ENCODE peak calls at places on chromosomes 13 and 19, in nine cellular contexts. D, U, B, F, X, S, G, H and J are unnamed samples.

GRCh38 chr13:51926528-51926885 is 64.7 kb downstream of the CCDC70 start:
- DNase-seq in D (no peak), U (no peak), B (no peak), F (no peak), X (no peak), S (no peak), G (no peak), H (no peak), J (no peak)

GRCh38 chr19:16457195-16457953 is 14.4 kb downstream of the EPS15L1 start:
- DNase-seq in D (peak), U (no peak), B (no peak), F (peak), X (peak), S (peak), G (no peak), H (peak), J (no peak)

GRCh38 chr19:4415352-4415751 is 12.9 kb downstream of the CHAF1A start:
- DNase-seq in D (no peak), U (no peak), B (no peak), F (no peak), X (no peak), S (no peak), G (no peak), H (no peak), J (no peak)

GRCh38 chr19:13270514-13271105 is 120.4 kb downstream of the IER2 start:
- DNase-seq in D (no peak), U (no peak), B (no peak), F (no peak), X (no peak), S (no peak), G (no peak), H (no peak), J (no peak)

GRCh38 chr13:99310382-99311031 is 3.3 kb upstream of the GPR183 start:
- DNase-seq in D (peak), U (no peak), B (no peak), F (no peak), X (no peak), S (peak), G (no peak), H (no peak), J (peak)

GRCh38 chr13:87005511-87005910 is 665.7 kb upstream of the SLITRK5 start:
- DNase-seq in D (no peak), U (no peak), B (no peak), F (no peak), X (no peak), S (no peak), G (no peak), H (no peak), J (no peak)

GRCh38 chr13:45243072-45243471 is 42.2 kb upstream of the KCTD4 start:
- DNase-seq in D (no peak), U (no peak), B (peak), F (no peak), X (no peak), S (no peak), G (no peak), H (peak), J (no peak)

GRCh38 chr19:7492142-7493055 is 3.6 kb upstream of the PEX11G start:
- DNase-seq in D (peak), U (no peak), B (no peak), F (no peak), X (no peak), S (no peak), G (no peak), H (no peak), J (no peak)

GRCh38 chr13:41454170-41454569 is 3.2 kb upstream of the RGCC start:
- DNase-seq in D (no peak), U (no peak), B (no peak), F (no peak), X (no peak), S (no peak), G (no peak), H (no peak), J (no peak)

GRCh38 chr19:31144471-31144870 is 204.8 kb downstream of the TSHZ3 start:
- DNase-seq in D (no peak), U (no peak), B (no peak), F (no peak), X (no peak), S (no peak), G (no peak), H (no peak), J (no peak)

GRCh38 chr13:28463481-28463880 is 31.4 kb downstream of the FLT1 start:
- DNase-seq in D (no peak), U (no peak), B (no peak), F (no peak), X (no peak), S (no peak), G (no peak), H (no peak), J (no peak)

DNA sequence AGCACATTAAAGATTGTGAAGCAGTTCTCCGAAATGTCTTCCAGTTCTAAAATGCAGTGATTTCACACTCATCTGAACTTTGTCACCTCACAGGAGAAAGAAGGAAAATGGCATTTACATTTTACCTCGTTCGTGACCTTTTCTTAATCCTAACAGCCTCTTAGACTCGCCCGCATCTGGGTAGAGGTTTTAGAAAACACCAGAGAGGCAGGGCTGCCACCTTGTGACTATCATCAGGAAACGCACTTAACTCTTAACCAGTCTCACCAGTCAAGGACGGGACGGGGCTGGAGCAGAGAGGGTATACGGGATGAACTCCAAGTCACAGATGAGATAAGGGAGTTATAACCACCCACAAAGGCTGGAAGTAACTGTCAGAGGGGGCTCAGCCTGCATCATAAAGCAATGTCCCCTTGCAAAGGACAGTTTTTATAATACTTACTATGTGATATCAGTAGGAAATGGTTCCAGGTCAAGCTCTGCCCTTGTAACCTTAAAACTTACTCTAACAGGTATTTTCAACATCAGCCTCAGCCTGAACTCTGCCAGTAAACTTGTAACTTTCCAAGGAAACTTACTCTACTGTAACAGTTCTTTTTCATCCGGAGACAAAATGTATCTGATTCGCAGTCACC is 8.6 kb upstream of the CEACAM6 start:
- DNase-seq in D (peak), U (peak), B (peak), F (no peak), X (no peak), S (no peak), G (peak), H (peak), J (peak)
- TF ChIP-seq CTCF in D (peak), U (peak), B (peak), F (peak), X (peak), S (peak), G (peak), H (no peak), J (peak)

GRCh38 chr13:106233336-106233735 is 302.1 kb downstream of the EFNB2 start:
- DNase-seq in D (no peak), U (no peak), B (no peak), F (no peak), X (no peak), S (no peak), G (no peak), H (no peak), J (no peak)

GRCh38 chr13:106230450-106230849 is 305.0 kb downstream of the EFNB2 start:
- DNase-seq in D (peak), U (no peak), B (no peak), F (no peak), X (no peak), S (no peak), G (no peak), H (no peak), J (no peak)

GRCh38 chr13:106238690-106239089 is 296.8 kb downstream of the EFNB2 start:
- DNase-seq in D (no peak), U (no peak), B (no peak), F (no peak), X (no peak), S (no peak), G (no peak), H (no peak), J (no peak)

GRCh38 chr13:106232680-106233079 is 302.8 kb downstream of the EFNB2 start:
- DNase-seq in D (no peak), U (no peak), B (no peak), F (no peak), X (no peak), S (no peak), G (no peak), H (no peak), J (no peak)

DNA sequence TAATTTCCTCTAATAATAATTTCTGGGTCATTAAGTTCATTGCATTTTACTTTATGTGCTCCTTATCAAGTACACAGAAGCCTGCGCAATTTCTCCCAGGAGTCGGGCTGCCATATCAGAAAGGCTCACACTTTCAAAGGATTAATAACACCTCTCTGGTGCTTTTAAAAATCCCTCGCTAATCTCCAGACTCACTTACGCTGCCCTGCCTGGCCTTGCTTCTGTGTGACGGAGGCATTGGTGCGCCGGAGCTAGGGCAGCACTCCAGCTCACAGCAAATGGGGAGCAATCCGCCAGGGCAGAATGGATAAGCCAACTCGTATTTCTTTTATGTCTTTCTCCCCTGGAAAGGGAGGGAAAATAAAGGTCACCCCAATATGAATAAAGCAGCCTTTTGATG is 300.8 kb downstream of the EFNB2 start:
- DNase-seq in D (no peak), U (no peak), B (no peak), F (no peak), X (no peak), S (no peak), G (no peak), H (peak), J (no peak)
- TF ChIP-seq CTCF in D (no peak), U (no peak), B (no peak), F (no peak), X (no peak), S (no peak), G (no peak), H (no peak), J (no peak)

DNA sequence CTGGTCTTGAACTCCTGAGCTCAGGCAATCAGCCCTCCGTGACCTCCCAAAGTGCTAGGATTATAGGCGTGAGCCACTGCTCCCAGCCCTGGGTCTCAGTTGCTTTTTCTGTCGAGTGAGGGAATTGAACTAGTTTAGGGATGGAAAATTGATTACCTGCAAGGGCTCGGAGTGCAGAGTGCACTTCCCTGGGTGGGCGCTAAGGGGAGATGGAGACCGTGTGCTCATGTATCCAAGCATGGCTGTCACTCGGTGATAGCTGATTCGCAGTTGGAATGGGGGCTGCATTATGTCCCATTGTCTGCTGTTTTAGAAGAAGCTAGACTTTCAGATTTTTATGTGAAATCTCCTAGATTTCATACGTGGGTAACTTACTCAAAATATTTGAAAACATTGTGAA is 139.9 kb upstream of the RFC3 start:
- DNase-seq in D (no peak), U (no peak), B (no peak), F (no peak), X (no peak), S (no peak), G (no peak), H (no peak), J (no peak)
- TF ChIP-seq CTCF in D (no peak), U (no peak), B (no peak), F (no peak), X (no peak), S (no peak), G (no peak), H (no peak), J (no peak)

DNA sequence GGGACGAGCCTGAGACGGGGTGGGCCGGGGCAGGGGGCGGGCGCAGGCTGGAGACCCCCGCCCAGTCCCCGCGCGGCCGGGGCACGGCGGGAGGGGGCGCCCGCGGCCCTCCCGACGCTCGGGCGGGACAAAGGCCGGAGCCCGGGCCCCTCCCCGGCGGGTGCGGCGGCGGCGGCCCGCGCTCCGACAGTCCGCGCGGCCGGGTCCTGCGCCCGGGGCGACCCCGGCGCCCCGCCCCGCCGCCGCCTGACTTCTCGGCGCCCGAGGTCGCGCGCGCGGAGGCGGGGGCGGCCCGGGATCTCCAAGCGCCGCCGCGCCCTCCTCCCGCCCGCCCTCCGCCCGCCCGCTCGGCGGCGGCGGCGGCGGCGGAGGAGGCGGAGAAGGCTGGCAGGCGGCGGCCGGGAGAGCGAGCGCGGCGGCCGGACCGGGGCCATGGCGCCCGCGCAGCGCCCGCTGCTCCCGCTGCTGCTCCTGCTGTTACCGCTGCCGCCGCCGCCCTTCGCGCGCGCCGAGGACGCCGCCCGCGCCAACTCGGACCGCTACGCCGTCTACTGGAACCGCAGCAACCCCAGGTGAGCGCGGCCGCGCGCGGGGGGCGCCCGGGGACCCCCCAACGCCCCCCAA is at the start of gene EFNA2:
- DNase-seq in D (no peak), U (no peak), B (no peak), F (no peak), X (no peak), S (no peak), G (peak), H (no peak), J (no peak)
- TF ChIP-seq CTCF in D (no peak), U (no peak), B (no peak), F (no peak), X (no peak), S (no peak), G (peak), H (no peak), J (no peak)

DNA sequence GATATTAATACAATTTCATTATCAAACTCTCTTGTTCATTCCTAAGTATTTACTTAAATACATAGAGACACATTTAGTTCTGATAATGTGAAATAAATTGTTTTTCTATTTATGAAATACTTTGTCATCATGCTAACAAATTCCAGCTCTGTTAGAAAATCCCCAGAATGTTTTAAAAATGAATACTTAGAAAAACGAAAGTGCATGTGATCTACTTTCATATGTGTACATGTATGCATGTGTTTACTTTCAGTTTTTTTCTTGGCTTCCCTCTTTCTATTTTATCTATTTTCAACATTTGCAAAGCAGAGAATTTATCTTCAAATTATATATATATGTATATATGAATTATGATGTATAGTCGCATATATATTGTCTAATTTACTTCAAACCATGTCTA is 1110.0 kb upstream of the PCDH20 start:
- DNase-seq in D (no peak), U (no peak), B (no peak), F (no peak), X (no peak), S (no peak), G (no peak), H (no peak), J (no peak)
- TF ChIP-seq CTCF in D (no peak), U (no peak), B (no peak), F (no peak), X (no peak), S (no peak), G (no peak), H (no peak), J (no peak)

DNA sequence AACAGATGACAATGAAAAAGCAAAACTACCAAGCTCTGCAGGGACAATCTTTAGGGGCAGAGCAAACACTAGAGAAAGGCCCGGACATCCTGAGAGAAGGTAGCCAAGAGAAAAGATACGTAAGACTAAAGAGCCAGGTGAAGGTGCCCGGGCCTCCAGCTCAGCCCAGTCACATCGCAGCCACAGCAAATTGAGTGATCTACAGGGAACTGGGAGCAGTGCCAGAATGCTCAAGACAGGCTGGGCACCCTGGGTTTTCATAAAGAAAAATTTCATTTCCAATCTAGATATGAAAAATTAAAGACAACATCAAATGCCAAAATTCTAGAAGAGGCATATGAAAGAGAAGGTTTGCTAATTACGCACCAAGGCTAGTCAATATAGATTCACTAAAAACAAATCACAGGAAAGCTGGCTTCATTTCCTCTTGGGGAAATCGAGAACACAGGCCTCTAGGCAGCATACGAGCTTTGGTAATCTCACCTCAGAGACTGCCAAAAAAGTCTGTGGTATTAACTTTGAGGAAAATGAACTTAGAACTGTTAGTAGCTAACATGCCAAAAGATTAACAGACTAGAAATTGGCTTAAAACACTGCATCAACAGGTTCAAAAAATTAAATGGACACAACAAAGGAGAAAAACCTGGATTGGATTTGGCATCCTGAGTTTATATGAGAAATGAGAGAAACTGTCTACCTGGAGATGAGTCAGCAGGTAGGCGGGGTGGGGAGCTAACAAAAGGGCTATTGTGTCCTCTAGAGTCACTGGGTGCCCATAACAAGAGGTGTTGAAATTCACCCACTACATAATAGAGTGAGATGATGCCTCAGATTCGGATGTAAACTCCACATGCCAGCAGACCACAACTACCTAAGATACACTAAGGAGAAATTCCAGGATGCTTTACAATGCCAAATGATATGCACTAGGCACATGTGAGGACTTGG is 6.6 kb downstream of the ANKRD10 start:
- DNase-seq in D (peak), U (no peak), B (peak), F (no peak), X (no peak), S (no peak), G (no peak), H (peak), J (no peak)
- TF ChIP-seq CTCF in D (no peak), U (no peak), B (no peak), F (no peak), X (no peak), S (no peak), G (no peak), H (no peak), J (no peak)

GRCh38 chr13:71949441-71949840 is 82.4 kb upstream of the DACH1 start:
- DNase-seq in D (no peak), U (no peak), B (no peak), F (no peak), X (no peak), S (no peak), G (no peak), H (no peak), J (no peak)
- TF ChIP-seq CTCF in D (no peak), U (no peak), B (no peak), F (no peak), X (no peak), S (no peak), G (no peak), H (no peak), J (no peak)

DNA sequence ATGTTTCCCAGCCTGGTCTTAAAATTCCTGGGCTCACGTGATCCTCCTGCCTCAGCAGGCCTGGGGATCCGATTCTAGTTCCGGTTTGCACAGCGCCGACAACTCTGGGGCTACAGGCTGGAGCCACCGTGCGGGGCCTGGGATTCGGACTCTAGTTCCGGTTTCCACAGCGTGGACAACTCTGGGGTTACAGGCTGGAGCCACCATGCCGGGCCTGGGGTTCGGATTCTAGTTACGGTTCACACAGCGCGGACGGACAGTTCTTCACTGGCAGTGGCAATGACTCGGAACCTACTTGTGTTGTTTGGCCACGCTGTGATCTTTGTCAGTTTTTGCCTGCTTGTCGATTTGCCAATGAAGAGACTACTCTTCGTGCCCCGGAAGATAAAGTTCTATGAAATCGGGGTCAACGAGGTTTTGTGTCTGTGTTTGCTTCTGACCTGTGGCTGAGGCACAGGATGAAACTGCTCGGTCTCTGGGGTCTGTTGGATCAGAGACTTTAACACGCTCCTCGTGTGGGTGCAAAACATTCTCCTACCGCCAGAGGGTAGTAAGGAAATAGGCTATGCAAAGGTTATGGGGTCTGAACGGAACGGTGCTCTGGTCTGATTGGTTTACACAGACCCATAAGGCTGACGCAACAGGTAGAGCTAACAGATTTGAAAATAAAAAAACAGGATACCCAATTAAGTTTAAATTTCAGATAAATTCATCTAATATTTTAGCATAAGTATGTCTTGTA is 12.1 kb upstream of the ZSCAN1 start:
- DNase-seq in D (peak), U (no peak), B (peak), F (peak), X (no peak), S (no peak), G (no peak), H (no peak), J (no peak)
- TF ChIP-seq CTCF in D (peak), U (no peak), B (peak), F (peak), X (peak), S (no peak), G (no peak), H (no peak), J (peak)

GRCh38 chr19:43766755-43767043 is 11.9 kb upstream of the SMG9 start:
- DNase-seq in D (no peak), U (no peak), B (no peak), F (no peak), X (no peak), S (no peak), G (no peak), H (no peak), J (no peak)
- TF ChIP-seq CTCF in D (no peak), U (no peak), B (peak), F (no peak), X (no peak), S (no peak), G (no peak), H (no peak), J (no peak)